ENCODE peak calls at places on chromosomes 6 and 20, in four cellular contexts. X, C, N and J are unnamed samples.

GRCh38 chr6:7730852-7731251 is 5.0 kb downstream of the BMP6 start:
- DNase-seq in N (peak; percentile 39), X (no peak), C (no peak), J (no peak)

GRCh38 chr6:85866758-85867401 is 224.2 kb upstream of the SYNCRIP start:
- DNase-seq in C (no peak), X (no peak), N (no peak), J (no peak)

GRCh38 chr20:54295686-54296085 is 87.8 kb downstream of the PFDN4 start:
- DNase-seq in X (no peak), C (no peak), N (no peak), J (no peak)

GRCh38 chr6:138088307-138088744 is 18.9 kb downstream of the PERP start:
- DNase-seq in C (no peak), N (peak; percentile 42), X (no peak), J (no peak)

GRCh38 chr20:38150595-38151170 is 14.4 kb downstream of the TGM2 start:
- DNase-seq in X (no peak), N (no peak), C (no peak), J (no peak)

GRCh38 chr6:109182590-109182989 is 87.3 kb downstream of the CEP57L1 start:
- DNase-seq in X (no peak), C (no peak), N (peak; percentile 31), J (no peak)

GRCh38 chr6:34340394-34340793 is 52.1 kb downstream of the NUDT3 start:
- DNase-seq in N (no peak), X (no peak), C (no peak), J (no peak)

GRCh38 chr20:35312348-35312747 is 20.1 kb upstream of the FAM83C start:
- DNase-seq in N (peak; percentile 54), C (peak; percentile 39), X (peak; percentile 7), J (peak; percentile 35)

GRCh38 chr6:29974901-29975560 is 32.7 kb downstream of the HLA-A start:
- DNase-seq in C (no peak), X (no peak), N (no peak), J (peak; percentile 51)

GRCh38 chr6:111805511-111806181 is 67.6 kb downstream of the FYN start:
- DNase-seq in N (no peak), C (no peak), X (peak; percentile 78), J (no peak)

GRCh38 chr20:39282619-39283092 is 320.5 kb downstream of the DHX35 start:
- DNase-seq in C (no peak), X (no peak), N (no peak), J (peak; percentile 86)

GRCh38 chr20:32035398-32035852 is 16.6 kb upstream of the HCK start:
- DNase-seq in N (no peak), C (no peak), X (no peak), J (no peak)

GRCh38 chr6:139647816-139648215 is 273.4 kb upstream of the CITED2 start:
- DNase-seq in C (no peak), X (no peak), N (no peak), J (no peak)

GRCh38 chr6:90915224-90915915 is 328.5 kb upstream of the MAP3K7 start:
- DNase-seq in X (no peak), C (no peak), N (no peak), J (peak; percentile 8)

GRCh38 chr6:39312912-39313525 is 1.2 kb downstream of the KCNK17 start:
- DNase-seq in C (no peak), N (no peak), X (no peak), J (no peak)

GRCh38 chr6:12621766-12622165 is 94.8 kb upstream of the PHACTR1 start:
- DNase-seq in C (no peak), X (no peak), N (no peak), J (no peak)

GRCh38 chr6:33927551-33927950 is 123.7 kb upstream of the MLN start:
- DNase-seq in C (no peak), X (no peak), N (no peak), J (no peak)

GRCh38 chr20:10927936-10928860 is 254.4 kb upstream of the JAG1 start:
- DNase-seq in C (no peak), X (no peak), N (no peak), J (no peak)

GRCh38 chr6:1262704-1263038 is 49.2 kb upstream of the FOXQ1 start:
- DNase-seq in C (no peak), X (no peak), N (no peak), J (no peak)

GRCh38 chr6:80331522-80331921 is 225.1 kb downstream of the BCKDHB start:
- DNase-seq in C (no peak), N (no peak), X (no peak), J (no peak)

GRCh38 chr6:145261758-145262157 is 473.6 kb downstream of the EPM2A start:
- DNase-seq in N (no peak), C (no peak), X (no peak), J (no peak)

GRCh38 chr6:13120483-13121482 is 207.6 kb downstream of the TBC1D7 start:
- DNase-seq in X (no peak), C (no peak), N (no peak), J (peak; percentile 56)

GRCh38 chr20:47011984-47012383 is 117.3 kb downstream of the EYA2 start:
- DNase-seq in N (no peak), X (no peak), C (no peak), J (no peak)

GRCh38 chr20:46215913-46216707 is 92.2 kb downstream of the CDH22 start:
- DNase-seq in N (peak; percentile 55), C (peak; percentile 84), X (no peak), J (peak; percentile 80)

GRCh38 chr6:135950709-135951108 is 99.2 kb downstream of the PDE7B start:
- DNase-seq in C (no peak), N (no peak), X (no peak), J (no peak)

GRCh38 chr6:2988426-2989331 is 11.0 kb upstream of the NQO2 start:
- DNase-seq in C (peak; percentile 84), N (peak; percentile 86), X (no peak), J (peak; percentile 90)

GRCh38 chr6:2990179-2990931 is 9.3 kb upstream of the NQO2 start:
- DNase-seq in C (peak; percentile 68), X (no peak), N (no peak), J (peak; percentile 53)

GRCh38 chr6:2988076-2988425 is 11.6 kb upstream of the NQO2 start:
- DNase-seq in X (no peak), N (no peak), C (no peak), J (no peak)

GRCh38 chr6:2990932-2991506 is 8.7 kb upstream of the NQO2 start:
- DNase-seq in X (no peak), C (no peak), N (no peak), J (no peak)

DNA sequence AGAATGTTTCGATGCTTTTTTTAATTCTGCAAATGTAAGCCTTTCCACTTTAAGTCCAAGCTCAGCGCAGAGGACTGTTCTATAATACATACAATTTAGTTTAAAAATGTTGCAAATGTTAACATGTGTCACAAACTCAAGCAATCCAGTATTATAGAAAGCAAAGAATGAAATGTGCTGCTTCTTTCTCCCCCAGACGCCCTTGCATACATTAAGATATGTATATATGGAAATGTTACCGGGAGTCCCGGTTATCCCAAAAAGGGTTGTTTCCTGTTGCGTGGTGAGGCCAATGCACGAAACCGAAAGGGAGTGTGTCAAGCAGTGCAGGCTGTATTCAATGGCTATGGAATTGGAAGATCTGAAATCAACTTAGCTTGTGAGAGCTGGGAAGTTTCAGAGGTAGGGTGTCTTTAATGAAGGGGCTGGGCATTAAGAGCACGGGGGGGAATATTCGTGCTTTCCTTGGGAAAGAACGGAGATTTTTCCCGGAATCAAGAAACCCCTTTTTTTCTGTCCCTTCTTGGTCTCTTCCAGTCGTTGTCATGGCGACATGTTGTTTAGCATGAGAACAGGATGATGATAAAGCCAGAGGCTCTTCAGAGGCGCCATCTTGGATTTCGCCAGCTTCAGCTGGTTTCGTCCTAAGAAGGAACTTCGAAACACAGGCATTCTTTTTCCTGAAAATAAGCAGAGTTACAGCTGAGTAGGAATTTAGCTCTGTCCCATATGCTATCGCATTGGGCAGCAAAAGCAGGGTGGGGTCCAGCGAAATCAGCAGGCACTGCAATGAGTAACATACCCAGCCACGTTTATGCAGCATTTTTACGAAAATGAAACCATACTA is 10.1 kb upstream of the NQO2 start:
- DNase-seq in C (peak; percentile 79), N (peak; percentile 97), X (peak; percentile 83), J (peak; percentile 100)
- TF ChIP-seq REST in C (no peak), N (peak; percentile 84), X (no peak), J (no peak)

DNA sequence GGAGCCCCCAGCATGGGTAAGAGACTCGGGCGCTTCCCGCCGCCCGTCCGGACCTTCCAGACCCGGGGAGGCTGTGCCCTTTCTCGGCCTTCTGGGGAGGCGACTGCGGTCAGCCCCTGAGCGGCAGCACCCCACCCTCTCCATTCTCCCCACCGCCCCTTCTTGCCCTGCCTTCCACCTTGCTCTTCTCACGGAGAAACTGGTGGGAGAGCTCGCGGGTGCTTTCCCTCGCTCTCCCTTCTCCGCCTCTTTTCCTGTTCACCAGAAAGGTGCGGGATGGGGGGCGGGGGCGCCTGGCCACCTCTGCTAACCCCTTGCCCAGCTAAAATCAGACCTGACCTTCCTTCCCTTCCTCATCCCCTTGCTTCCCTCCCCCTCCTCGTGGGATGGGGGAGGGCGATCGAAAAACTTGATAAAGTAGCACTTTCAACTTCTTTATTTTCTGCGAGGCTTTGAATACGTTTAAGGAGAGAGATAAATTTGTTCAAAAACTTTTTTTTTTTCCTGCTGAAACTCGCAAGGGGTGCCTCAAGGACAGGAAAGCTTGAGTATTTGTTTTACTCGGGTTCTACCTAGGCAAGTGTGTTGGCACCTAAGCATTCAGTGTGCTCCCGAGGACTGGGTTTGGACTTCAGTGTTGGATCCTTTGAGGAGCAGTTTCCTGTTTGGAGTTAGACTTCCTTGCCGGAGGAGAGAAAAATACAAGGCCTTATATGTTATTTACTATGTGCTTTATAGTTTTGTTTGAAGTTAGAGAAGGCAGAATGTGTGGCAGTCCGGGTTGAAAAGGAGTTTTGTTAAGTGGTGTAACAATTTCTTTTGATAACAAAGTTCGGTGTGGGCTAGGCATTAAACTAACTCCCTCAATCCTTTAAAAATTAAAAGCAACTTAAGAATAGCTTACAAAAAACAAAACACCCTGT is 905 bp downstream of the CD2AP start:
- DNase-seq in X (no peak), N (peak; percentile 43), C (peak; percentile 78), J (peak; percentile 63)
- H3K4me1 ChIP-seq in X (peaks cover 4% of the 10 kb centered on the region), N (peaks cover 48% of the 10 kb centered on the region), C (peaks cover 16% of the 10 kb centered on the region), J (peaks cover 37% of the 10 kb centered on the region)

DNA sequence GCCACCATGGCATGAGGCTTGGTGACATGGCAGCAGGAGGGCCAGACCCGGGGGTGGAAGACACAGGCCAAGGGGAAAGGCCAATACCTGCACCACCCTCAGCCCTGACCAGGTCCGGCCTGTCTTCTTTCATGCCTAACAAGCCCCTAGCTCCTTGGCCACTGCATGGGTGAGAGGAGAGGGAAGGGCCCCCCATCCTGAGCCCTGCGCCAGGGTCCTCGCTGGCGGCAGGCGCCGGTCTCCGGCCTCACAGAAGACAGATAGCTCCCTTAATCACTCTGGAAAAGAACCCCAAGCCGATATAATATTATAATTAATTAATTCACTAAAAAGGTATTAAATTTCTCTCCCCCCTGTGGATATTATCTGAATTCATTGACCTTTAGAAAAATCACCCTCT is 41.4 kb downstream of the MDFI start:
- DNase-seq in C (no peak), X (no peak), N (no peak), J (no peak)
- TF ChIP-seq CREB1 in C (no peak), X (no peak), N (no peak), J (no peak)

DNA sequence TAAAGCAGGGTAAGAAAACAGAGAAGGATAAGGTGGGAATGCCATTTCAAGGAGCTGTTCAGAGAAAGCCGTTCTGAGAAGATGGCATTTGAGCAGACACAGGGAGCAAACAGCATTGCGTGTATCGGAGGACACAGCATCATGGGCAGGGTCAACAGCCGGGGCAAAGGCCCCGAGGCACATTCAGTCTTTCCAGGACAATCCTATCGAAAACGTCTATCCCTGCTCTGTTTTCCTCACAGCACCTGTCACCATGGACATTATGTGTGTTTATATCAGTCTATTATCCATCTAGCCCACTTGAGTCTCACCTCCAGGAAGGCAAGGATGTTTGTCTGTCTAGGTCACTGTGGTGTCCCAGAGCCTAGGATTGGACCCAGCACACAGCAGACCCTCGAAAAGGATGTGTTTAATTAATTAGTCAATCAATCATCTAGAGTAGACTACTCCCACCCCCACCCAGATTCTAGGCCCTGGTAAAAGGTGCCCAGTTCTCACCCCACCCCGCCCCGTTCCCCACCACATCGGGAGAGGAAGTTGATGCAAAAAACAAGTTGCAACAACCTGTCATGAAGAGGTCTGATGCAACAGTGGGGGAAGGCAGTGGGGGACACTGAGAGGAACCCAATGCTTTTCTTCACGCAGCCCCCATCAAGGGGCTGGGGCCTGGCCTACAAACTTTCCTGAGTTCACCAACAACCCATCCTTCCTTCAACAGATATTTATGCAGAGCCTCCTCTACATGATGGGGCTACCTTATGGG is 66.6 kb downstream of the PREX1 start:
- DNase-seq in X (no peak), N (no peak), C (no peak), J (no peak)
- TF ChIP-seq REST in X (no peak), N (no peak), C (no peak), J (no peak)